ENCODE peak calls at places on chromosome 16, in five cellular contexts. Q, T, V, F and Z are unnamed samples.

GRCh38 chr16:86949116-86949515 is 368.1 kb downstream of the C16orf95 start:
- DNase-seq in V (no peak), T (peak), Q (no peak), F (no peak), Z (no peak)

GRCh38 chr16:77585852-77586251 is 136.5 kb upstream of the NUDT7 start:
- DNase-seq in Q (no peak), F (no peak), T (no peak), V (no peak), Z (no peak)

GRCh38 chr16:87056083-87056482 is 261.1 kb downstream of the C16orf95 start:
- DNase-seq in Q (no peak), T (no peak), F (no peak), V (no peak), Z (no peak)

GRCh38 chr16:29943846-29944669 is 17.8 kb upstream of the TMEM219 start:
- DNase-seq in V (peak), Q (no peak), F (no peak), T (no peak), Z (peak)

GRCh38 chr16:86419518-86419917 is 90.8 kb upstream of the FOXF1 start:
- DNase-seq in T (no peak), Q (no peak), V (no peak), F (no peak), Z (no peak)

GRCh38 chr16:84670063-84670462 is 21.8 kb downstream of the KLHL36 start:
- DNase-seq in V (no peak), T (no peak), F (no peak), Q (no peak), Z (no peak)

GRCh38 chr16:72149676-72150464 is 22.1 kb downstream of the PMFBP1 start:
- DNase-seq in F (no peak), T (no peak), Q (no peak), V (no peak), Z (no peak)

GRCh38 chr16:23296994-23297393 is 5.1 kb upstream of the SCNN1B start:
- DNase-seq in Q (no peak), F (no peak), T (no peak), V (peak), Z (no peak)

GRCh38 chr16:2498531-2499253 is 15.1 kb upstream of the ATP6V0C start:
- DNase-seq in Q (no peak), F (peak), T (no peak), V (no peak), Z (no peak)

GRCh38 chr16:84881702-84882521 is 62.1 kb downstream of the CRISPLD2 start:
- DNase-seq in V (peak), T (peak), Q (no peak), F (no peak), Z (peak)

GRCh38 chr16:54926166-54926838 is 4.4 kb upstream of the IRX5 start:
- DNase-seq in Q (no peak), F (no peak), V (no peak), T (no peak), Z (no peak)

GRCh38 chr16:24010440-24011089 is 174.8 kb downstream of the PRKCB start:
- DNase-seq in T (peak), F (no peak), Q (peak), V (peak), Z (peak)

GRCh38 chr16:57128787-57129389 is 36.5 kb downstream of the CPNE2 start:
- DNase-seq in Q (no peak), F (peak), V (no peak), T (no peak), Z (no peak)

GRCh38 chr16:82657239-82657638 is 30.5 kb downstream of the CDH13 start:
- DNase-seq in Q (no peak), T (no peak), F (no peak), V (peak), Z (no peak)

GRCh38 chr16:57265850-57266530 is 18.5 kb downstream of the PLLP start:
- DNase-seq in V (peak), Q (peak), T (peak), F (peak), Z (peak)

GRCh38 chr16:84489141-84489540 is 15.3 kb downstream of the MEAK7 start:
- DNase-seq in Q (no peak), T (no peak), V (no peak), F (no peak), Z (no peak)

GRCh38 chr16:14302031-14302398 is 230.9 kb downstream of the MRTFB start:
- DNase-seq in V (peak), Q (no peak), F (peak), T (peak), Z (peak)

GRCh38 chr16:71428883-71429282 is 13.0 kb downstream of the TLE7 start:
- DNase-seq in F (no peak), Q (no peak), V (peak), T (no peak), Z (no peak)

GRCh38 chr16:66523861-66524354 is 26.0 kb downstream of the TK2 start:
- DNase-seq in V (peak), F (no peak), Q (no peak), T (no peak), Z (no peak)

GRCh38 chr16:30875881-30876791 is 17.7 kb downstream of the BCL7C start:
- DNase-seq in V (no peak), F (no peak), Q (no peak), T (no peak), Z (no peak)

GRCh38 chr16:69593756-69594155 is 28.0 kb downstream of the NFAT5 start:
- DNase-seq in V (no peak), F (no peak), T (no peak), Q (no peak), Z (no peak)

GRCh38 chr16:59510008-59510424 is 775.9 kb upstream of the GOT2 start:
- DNase-seq in Q (no peak), T (no peak), V (no peak), F (no peak), Z (no peak)

GRCh38 chr16:11210260-11210659 is 45.7 kb downstream of the SOCS1 start:
- DNase-seq in T (no peak), V (no peak), Q (no peak), F (no peak), Z (no peak)

GRCh38 chr16:3004781-3005284 is 7.9 kb upstream of the CLDN9 start:
- DNase-seq in V (no peak), F (peak), T (no peak), Q (no peak), Z (no peak)

GRCh38 chr16:5059386-5060072 is 6.2 kb downstream of the C16orf89 start:
- DNase-seq in T (no peak), F (no peak), Q (no peak), V (no peak), Z (no peak)

GRCh38 chr16:80804061-80804450 is 342 bp downstream of the CDYL2 start:
- DNase-seq in V (peak), Q (no peak), T (peak), F (peak), Z (no peak)

GRCh38 chr16:69243479-69243878 is 56.5 kb downstream of the SNTB2 start:
- DNase-seq in V (peak), F (no peak), Q (no peak), T (no peak), Z (no peak)

GRCh38 chr16:68091604-68092261 is 6.6 kb downstream of the NFATC3 start:
- DNase-seq in T (no peak), V (peak), Q (no peak), F (no peak), Z (no peak)

GRCh38 chr16:68097088-68097487 is 11.9 kb downstream of the NFATC3 start:
- DNase-seq in T (no peak), F (no peak), Q (no peak), V (no peak), Z (no peak)

GRCh38 chr16:68096491-68096890 is 11.3 kb downstream of the NFATC3 start:
- DNase-seq in F (no peak), T (no peak), V (no peak), Q (no peak), Z (no peak)

GRCh38 chr16:68094614-68094934 is 9.4 kb downstream of the NFATC3 start:
- DNase-seq in Q (no peak), V (no peak), F (no peak), T (no peak), Z (no peak)

GRCh38 chr16:68093816-68094613 is 8.8 kb downstream of the NFATC3 start:
- DNase-seq in V (peak), Q (no peak), T (no peak), F (no peak), Z (no peak)
- TF ChIP-seq CTCF in V (peak), Q (peak), T (peak), F (no peak), Z (peak)

DNA sequence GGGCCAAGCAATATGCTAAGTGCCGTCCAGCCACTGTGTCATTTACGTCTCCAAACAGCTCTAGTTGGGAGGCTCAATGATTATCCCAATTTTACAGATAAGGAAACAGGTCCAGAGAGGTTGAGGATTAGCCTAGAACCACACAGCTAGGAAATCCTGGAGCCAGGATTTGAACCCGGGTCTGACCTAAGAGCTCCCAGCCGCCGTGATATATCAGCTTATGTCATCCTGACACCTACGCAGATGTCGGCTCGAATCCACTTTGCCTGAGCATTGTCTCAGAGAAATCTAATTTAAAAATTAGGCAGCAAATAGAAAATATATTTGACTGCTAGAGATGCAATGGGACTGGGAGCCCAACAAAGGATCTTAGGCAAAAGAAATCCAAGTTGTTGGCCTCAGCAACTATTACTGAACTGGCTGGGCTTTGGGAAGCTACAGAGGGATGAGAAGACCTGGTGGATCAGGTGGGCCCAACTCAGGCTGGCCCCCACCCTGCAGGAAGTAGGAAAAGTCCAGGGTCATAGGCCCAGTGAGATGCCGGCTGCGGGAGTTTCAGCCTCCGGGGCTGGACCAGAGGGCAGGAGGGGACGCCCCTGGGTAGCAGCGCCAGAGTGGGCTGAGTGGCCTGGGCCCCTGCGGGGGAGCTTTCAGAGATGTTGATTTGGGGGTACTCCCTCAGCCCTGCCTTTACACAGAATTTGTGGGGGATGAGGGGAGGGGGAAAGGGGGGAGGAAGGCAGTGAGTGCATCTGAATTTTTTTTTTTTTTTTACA is 35.1 kb upstream of the IL21R start:
- DNase-seq in T (no peak), V (no peak), F (no peak), Q (no peak), Z (no peak)
- H3K4me3 ChIP-seq in T (no peak), V (no peak), F (peak), Q (no peak), Z (no peak)

DNA sequence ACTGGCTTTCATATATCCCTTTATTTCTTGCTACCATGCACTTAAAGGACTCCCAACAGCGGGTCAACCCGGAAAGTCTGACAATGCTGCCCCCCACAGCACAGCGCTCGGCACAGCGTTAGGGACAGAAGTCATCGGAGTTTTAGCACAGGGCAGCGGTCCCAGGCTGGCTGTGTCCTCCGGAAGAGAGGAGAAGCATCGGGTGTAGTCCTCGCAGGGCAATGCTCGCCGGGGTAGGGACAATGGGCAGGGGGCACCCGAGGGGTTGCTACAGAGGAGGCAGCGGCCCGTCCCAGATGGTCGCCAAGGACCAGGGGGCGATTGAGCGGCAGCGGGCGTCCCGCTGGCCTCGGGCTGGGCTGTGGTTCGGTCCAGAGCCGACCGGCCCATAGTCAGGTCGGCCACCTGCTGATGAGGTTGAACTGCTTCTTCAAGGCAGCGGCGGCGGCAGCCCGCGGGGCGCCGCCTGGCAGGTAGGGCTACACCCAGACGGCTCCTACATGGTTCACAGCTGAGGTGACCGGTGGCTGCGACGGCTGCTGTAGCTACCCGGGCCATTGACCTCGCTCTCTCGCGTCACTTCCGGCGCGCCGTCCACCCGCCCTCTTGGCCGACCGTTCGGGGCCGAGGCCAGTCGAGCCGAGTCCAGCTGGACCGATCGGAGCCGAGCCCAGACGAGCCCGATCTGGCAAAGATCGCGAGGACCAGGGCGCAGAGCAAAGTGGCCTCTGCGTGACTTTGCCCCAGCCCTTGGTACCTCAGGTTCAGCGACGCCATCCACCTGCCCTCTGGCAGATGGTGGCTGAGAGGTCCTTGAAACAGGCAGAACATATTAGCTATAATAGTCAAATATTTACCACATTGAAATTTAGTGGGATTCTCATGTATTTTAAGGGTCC is 4.7 kb upstream of the LCMT1 start:
- DNase-seq in F (peak), V (peak), T (peak), Q (peak), Z (peak)
- TF ChIP-seq CTCF in F (no peak), V (peak), T (peak), Q (peak), Z (peak)

GRCh38 chr16:88686439-88687253 is at the start of gene SNAI3:
- DNase-seq in F (peak), V (peak), Q (no peak), T (peak), Z (no peak)

GRCh38 chr16:88688013-88688778 is 1.9 kb upstream of the SNAI3 start:
- DNase-seq in V (no peak), Q (no peak), T (no peak), F (peak), Z (no peak)

GRCh38 chr16:88687676-88688012 is 1.3 kb upstream of the SNAI3 start:
- DNase-seq in V (no peak), T (no peak), F (no peak), Q (no peak), Z (no peak)

GRCh38 chr16:88686062-88686438 is 257 bp downstream of the SNAI3 start:
- DNase-seq in F (peak), V (no peak), T (no peak), Q (no peak), Z (no peak)

GRCh38 chr16:88687254-88687576 is 908 bp upstream of the SNAI3 start:
- DNase-seq in T (no peak), V (no peak), F (no peak), Q (no peak), Z (no peak)
- H3K4me3 ChIP-seq in T (no peak), V (no peak), F (no peak), Q (no peak), Z (no peak)

GRCh38 chr16:17543073-17543472 is 72.3 kb upstream of the XYLT1 start:
- DNase-seq in Q (no peak), T (no peak), V (no peak), F (no peak), Z (no peak)

GRCh38 chr16:17541324-17541723 is 70.6 kb upstream of the XYLT1 start:
- DNase-seq in F (no peak), T (no peak), Q (no peak), V (no peak), Z (no peak)

GRCh38 chr16:17544304-17544703 is 73.5 kb upstream of the XYLT1 start:
- DNase-seq in Q (no peak), T (no peak), F (no peak), V (no peak), Z (no peak)

GRCh38 chr16:17548825-17549224 is 78.1 kb upstream of the XYLT1 start:
- DNase-seq in T (no peak), V (no peak), F (no peak), Q (no peak), Z (no peak)

DNA sequence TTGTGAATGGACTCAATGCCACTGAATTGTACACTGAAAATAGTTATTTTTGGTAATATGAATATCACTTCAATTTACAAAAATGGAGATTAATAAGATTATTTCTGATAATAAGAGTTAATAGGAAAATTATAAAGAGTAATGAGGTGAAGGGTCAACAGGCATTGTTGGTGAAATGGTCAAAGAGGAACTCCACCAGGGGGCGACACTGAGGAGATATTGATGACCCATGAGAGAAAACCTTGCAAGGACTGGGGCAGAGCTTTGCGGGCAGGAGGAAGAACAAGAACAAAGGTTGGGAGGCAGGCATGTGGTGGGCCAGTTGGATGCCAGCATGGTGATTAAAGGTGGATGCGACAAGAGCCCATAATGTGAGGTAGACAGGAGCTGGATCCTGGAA is 74.0 kb upstream of the XYLT1 start:
- DNase-seq in V (no peak), F (no peak), T (no peak), Q (no peak), Z (no peak)
- TF ChIP-seq CTCF in V (peak), F (no peak), T (no peak), Q (no peak), Z (no peak)

DNA sequence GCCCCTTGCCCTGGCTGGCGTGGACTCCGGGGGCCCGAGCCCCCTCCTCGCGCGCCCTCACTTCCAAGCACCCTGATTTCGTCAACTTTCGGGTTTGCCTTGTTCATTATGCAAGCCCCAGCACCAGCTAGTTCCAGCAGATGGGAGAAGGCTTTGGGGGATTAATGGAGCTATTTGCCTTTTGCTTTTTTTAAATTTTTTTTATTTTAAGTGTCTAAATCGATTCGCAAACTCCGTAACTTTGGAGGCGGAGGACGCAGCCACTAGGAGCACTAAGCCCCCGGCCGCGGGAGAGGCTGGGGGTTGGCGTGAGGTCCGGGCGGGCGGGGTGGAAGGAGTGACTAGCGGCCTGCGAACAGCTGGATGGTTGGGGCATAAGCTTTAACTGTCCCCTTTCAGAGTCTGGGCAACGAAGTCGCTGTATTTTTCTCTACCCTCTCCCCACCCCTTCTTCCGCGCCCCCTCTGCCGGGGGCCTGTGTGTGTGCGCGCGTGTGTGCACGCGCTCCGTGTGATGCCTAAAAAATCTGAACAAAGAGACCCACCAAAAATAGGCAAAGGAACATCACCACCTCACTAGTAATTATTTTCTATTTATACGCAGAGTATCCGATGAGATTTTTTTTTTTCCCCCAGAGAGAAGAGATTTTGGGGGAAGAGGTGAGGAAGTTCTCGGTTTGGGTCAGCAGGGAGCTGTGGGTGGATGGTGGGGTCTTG is 2.1 kb downstream of the SHISA9 start:
- DNase-seq in Q (no peak), T (no peak), V (no peak), F (no peak), Z (no peak)
- H3K4me3 ChIP-seq in Q (peak), T (no peak), V (no peak), F (no peak), Z (no peak)